ENCODE peak calls at places on chromosomes 12 and 14, in six cellular contexts. Z is GM13977; P is T-cell; T is NCI-H1694 treated with DMSO at 0.1 percent for 48 hours; F is cardiac muscle cell; B is stimulated activated CD8-positive, alpha-beta memory T cell treated with anti-CD3 and anti-CD28 coated beads, Interleukin-7, amount 100 ng/mL, for 4 hours. E is an unnamed sample.
A peak's percentile ranks its signal among the peaks of the same experiment; 100 is the strongest.

GRCh38 chr12:72094490-72094889 is 155.8 kb downstream of the TPH2 start:
- DNase-seq in Z (no peak), P (no peak), T (no peak), F (no peak), B (no peak), E (peak; percentile 35)

GRCh38 chr14:24372701-24373416 is 4.9 kb downstream of the NFATC4 start:
- DNase-seq in Z (no peak), P (no peak), T (no peak), F (peak; percentile 77), B (no peak), E (no peak)

GRCh38 chr12:47033081-47033480 is 46.3 kb upstream of the PCED1B start:
- DNase-seq in Z (no peak), P (no peak), T (no peak), F (peak; percentile 69), B (no peak), E (no peak)

GRCh38 chr14:103232338-103232808 is 101.7 kb upstream of the EIF5 start:
- DNase-seq in Z (peak; percentile 14), P (no peak), T (peak; percentile 70), F (no peak), B (no peak), E (no peak)

GRCh38 chr12:94305293-94305957 is 154.2 kb downstream of the CEP83 start:
- DNase-seq in Z (no peak), P (no peak), T (no peak), F (peak; percentile 16), B (peak; percentile 12), E (no peak)

GRCh38 chr12:69023840-69024239 is 90.9 kb upstream of the CPM start:
- DNase-seq in Z (no peak), P (no peak), T (no peak), F (no peak), B (no peak), E (no peak)

GRCh38 chr14:49769581-49770211 is 1.7 kb downstream of the KLHDC2 start:
- DNase-seq in Z (no peak), P (no peak), T (no peak), F (no peak), B (no peak), E (no peak)

GRCh38 chr12:85633491-85633890 is 202.7 kb downstream of the RASSF9 start:
- DNase-seq in Z (no peak), P (no peak), T (no peak), F (no peak), B (no peak), E (no peak)

GRCh38 chr12:11673666-11674464 is 24.4 kb downstream of the ETV6 start:
- DNase-seq in Z (no peak), P (no peak), T (no peak), F (no peak), B (no peak), E (no peak)

GRCh38 chr12:122471324-122472226 is 29.2 kb downstream of the ZCCHC8 start:
- DNase-seq in Z (peak; percentile 54), P (no peak), T (peak; percentile 68), F (peak; percentile 85), B (no peak), E (peak; percentile 0)

GRCh38 chr12:103279444-103279843 is 216.3 kb downstream of the C12orf42 start:
- DNase-seq in Z (peak; percentile 61), P (no peak), T (no peak), F (no peak), B (no peak), E (no peak)

GRCh38 chr14:23057757-23058653 is 685 bp upstream of the CDH24 start:
- DNase-seq in Z (peak; percentile 95), P (peak; percentile 61), T (no peak), F (peak; percentile 88), B (peak; percentile 74), E (no peak)

GRCh38 chr14:59333235-59333634 is 131.9 kb downstream of the GPR135 start:
- DNase-seq in Z (no peak), P (no peak), T (no peak), F (no peak), B (no peak), E (no peak)

GRCh38 chr14:61478971-61479473 is 157.6 kb downstream of the PRKCH start:
- DNase-seq in Z (no peak), P (no peak), T (no peak), F (no peak), B (no peak), E (no peak)

GRCh38 chr12:55009171-55009570 is 10.6 kb upstream of the NEUROD4 start:
- DNase-seq in Z (no peak), P (no peak), T (peak; percentile 72), F (no peak), B (no peak), E (peak; percentile 49)

GRCh38 chr12:62640910-62641448 is 174.4 kb downstream of the MON2 start:
- DNase-seq in Z (peak; percentile 76), P (no peak), T (no peak), F (peak; percentile 47), B (no peak), E (no peak)

GRCh38 chr12:124730455-124730932 is 133.2 kb downstream of the SCARB1 start:
- DNase-seq in Z (no peak), P (no peak), T (no peak), F (peak; percentile 91), B (no peak), E (peak; percentile 34)

GRCh38 chr14:86766469-86766868 is 1226.5 kb downstream of the GALC start:
- DNase-seq in Z (no peak), P (no peak), T (no peak), F (no peak), B (no peak), E (no peak)

GRCh38 chr12:53103860-53104305 is 597 bp downstream of the SOAT2 start:
- DNase-seq in Z (peak; percentile 16), P (no peak), T (no peak), F (no peak), B (no peak), E (no peak)

GRCh38 chr12:93748672-93749403 is 71.7 kb downstream of the CRADD start:
- DNase-seq in Z (no peak), P (no peak), T (peak; percentile 63), F (no peak), B (no peak), E (no peak)

GRCh38 chr12:54859502-54859901 is 5.2 kb downstream of the MUCL1 start:
- DNase-seq in Z (no peak), P (no peak), T (no peak), F (no peak), B (no peak), E (no peak)

GRCh38 chr14:65949711-65950516 is 536.3 kb upstream of the CCDC196 start:
- DNase-seq in Z (peak; percentile 34), P (no peak), T (no peak), F (peak; percentile 45), B (no peak), E (peak; percentile 10)

GRCh38 chr14:89787525-89787924 is 167.0 kb downstream of the EFCAB11 start:
- DNase-seq in Z (no peak), P (no peak), T (no peak), F (no peak), B (no peak), E (no peak)

GRCh38 chr14:98345186-98345585 is 926.8 kb downstream of the BCL11B start:
- DNase-seq in Z (no peak), P (no peak), T (no peak), F (no peak), B (no peak), E (no peak)

GRCh38 chr12:8950702-8951478 is 1.4 kb upstream of the M6PR start:
- DNase-seq in Z (peak; percentile 23), P (no peak), T (no peak), F (no peak), B (no peak), E (no peak)

GRCh38 chr14:30193791-30194407 is 266.3 kb upstream of the PRKD1 start:
- DNase-seq in Z (no peak), P (no peak), T (no peak), F (peak; percentile 95), B (no peak), E (no peak)

GRCh38 chr12:43937947-43938346 is 102.1 kb downstream of the TMEM117 start:
- DNase-seq in Z (no peak), P (no peak), T (no peak), F (peak; percentile 22), B (no peak), E (no peak)

E was measured in NCI-H1092.